ENCODE peak calls at places on chromosomes 12 and 14, in six cellular contexts. P is PC-9, V is adipocyte, Y is fibroblast of lung, U is BJ, Q is breast epithelium. Z is an unnamed sample. For H3K36me3, the result is how much of the 10 kb centered on the place peaks cover.

GRCh38 chr12:32031109-32031508 is 71.9 kb downstream of the RESF1 start:
- DNase-seq in P (no peak), V (no peak), Y (peak), U (no peak), Q (no peak), Z (no peak)

GRCh38 chr14:101372494-101372813 is 188.8 kb upstream of the DIO3 start:
- DNase-seq in P (no peak), V (no peak), Y (no peak), U (no peak), Q (peak), Z (no peak)

GRCh38 chr12:49232940-49233841 is 31.7 kb upstream of the TUBA1C start:
- DNase-seq in P (no peak), V (peak), Y (peak), U (no peak), Q (no peak), Z (no peak)

GRCh38 chr12:116547955-116548471 is 11.2 kb upstream of the MAP1LC3B2 start:
- DNase-seq in P (no peak), V (peak), Y (peak), U (no peak), Q (no peak), Z (no peak)

GRCh38 chr12:63006536-63006935 is 71.6 kb upstream of the PPM1H start:
- DNase-seq in P (no peak), V (no peak), Y (no peak), U (no peak), Q (no peak), Z (peak)

GRCh38 chr12:125331342-125332052 is 266.3 kb downstream of the AACS start:
- DNase-seq in P (no peak), V (peak), Y (no peak), U (no peak), Q (no peak), Z (no peak)

GRCh38 chr12:124727244-124727673 is 136.4 kb downstream of the SCARB1 start:
- DNase-seq in P (peak), V (peak), Y (peak), U (peak), Q (peak), Z (no peak)

GRCh38 chr12:46788247-46788887 is 37.4 kb downstream of the SLC38A4 start:
- DNase-seq in P (no peak), V (peak), Y (peak), U (no peak), Q (no peak), Z (no peak)

GRCh38 chr14:93035917-93036651 is 79.6 kb downstream of the ITPK1 start:
- DNase-seq in P (peak), V (no peak), Y (peak), U (no peak), Q (no peak), Z (peak)

GRCh38 chr14:66228267-66228970 is 257.8 kb upstream of the CCDC196 start:
- DNase-seq in P (no peak), V (no peak), Y (peak), U (no peak), Q (no peak), Z (no peak)

GRCh38 chr14:83470466-83470865 is 1936.8 kb upstream of the SEL1L start:
- DNase-seq in P (no peak), V (peak), Y (no peak), U (peak), Q (no peak), Z (no peak)

GRCh38 chr12:11724888-11725310 is 75.4 kb downstream of the ETV6 start:
- DNase-seq in P (no peak), V (peak), Y (peak), U (no peak), Q (no peak), Z (no peak)

GRCh38 chr14:60862283-60862682 is 118.6 kb downstream of the TRMT5 start:
- DNase-seq in P (peak), V (peak), Y (no peak), U (peak), Q (peak), Z (peak)

GRCh38 chr12:95100264-95101190 is 27.1 kb upstream of the NR2C1 start:
- DNase-seq in P (no peak), V (no peak), Y (no peak), U (no peak), Q (no peak), Z (no peak)

GRCh38 chr12:47818701-47819543 is 781 bp downstream of the HDAC7 start:
- DNase-seq in P (no peak), V (peak), Y (no peak), U (no peak), Q (peak), Z (peak)

GRCh38 chr14:102517412-102518062 is 8.0 kb upstream of the ANKRD9 start:
- DNase-seq in P (no peak), V (no peak), Y (no peak), U (no peak), Q (no peak), Z (no peak)

GRCh38 chr12:54390668-54391551 is 6.4 kb upstream of the ZNF385A start:
- DNase-seq in P (no peak), V (no peak), Y (no peak), U (no peak), Q (peak), Z (peak)

GRCh38 chr14:105187935-105188524 is 6.9 kb upstream of the NUDT14 start:
- DNase-seq in P (no peak), V (no peak), Y (no peak), U (no peak), Q (no peak), Z (no peak)

GRCh38 chr12:109276160-109276559 is 32.9 kb downstream of the FOXN4 start:
- DNase-seq in P (no peak), V (no peak), Y (no peak), U (no peak), Q (no peak), Z (no peak)

GRCh38 chr12:101097829-101098580 is 112.0 kb downstream of the SLC5A8 start:
- DNase-seq in P (no peak), V (no peak), Y (no peak), U (no peak), Q (no peak), Z (no peak)

GRCh38 chr12:608921-609320 is 54.3 kb downstream of the NINJ2 start:
- DNase-seq in P (no peak), V (no peak), Y (no peak), U (no peak), Q (no peak), Z (no peak)

GRCh38 chr14:38257500-38257899 is 1.6 kb upstream of the CLEC14A start:
- DNase-seq in P (peak), V (no peak), Y (peak), U (no peak), Q (no peak), Z (no peak)

GRCh38 chr12:18146375-18146774 is 56.4 kb upstream of the RERGL start:
- DNase-seq in P (no peak), V (no peak), Y (no peak), U (no peak), Q (no peak), Z (no peak)

GRCh38 chr14:91415794-91416743 is 1.6 kb downstream of the CCDC88C start:
- DNase-seq in P (no peak), V (no peak), Y (peak), U (no peak), Q (no peak), Z (no peak)

GRCh38 chr14:39430762-39431415 is 1.3 kb downstream of the FBXO33 start:
- DNase-seq in P (no peak), V (peak), Y (peak), U (no peak), Q (no peak), Z (no peak)

GRCh38 chr14:82046512-82047226 is 513.0 kb upstream of the SEL1L start:
- DNase-seq in P (no peak), V (no peak), Y (no peak), U (no peak), Q (no peak), Z (no peak)

GRCh38 chr14:24436355-24437019 is 6.1 kb downstream of the SDR39U1 start:
- DNase-seq in P (peak), V (peak), Y (peak), U (no peak), Q (no peak), Z (peak)
- H3K36me3 ChIP-seq in P (under half), V (half or more), Y (under half), U (under half), Q (under half), Z (under half)

DNA sequence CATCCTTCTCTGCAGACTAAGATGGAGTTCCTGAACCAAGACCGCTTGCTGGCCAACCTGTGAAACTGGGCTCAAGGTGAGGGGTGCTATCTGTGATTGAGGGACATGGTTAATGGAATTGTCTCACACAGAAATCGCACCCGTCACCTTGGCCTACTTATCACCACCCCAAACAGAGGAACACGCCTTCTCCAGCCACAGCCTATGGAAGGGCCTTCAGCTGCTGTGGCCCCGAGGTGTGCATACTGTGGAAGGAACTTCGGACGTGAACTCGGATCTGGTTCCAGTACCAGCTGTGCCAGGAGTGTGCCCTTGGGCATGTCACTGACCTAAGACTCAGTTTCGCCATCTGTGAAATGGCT is 44.4 kb downstream of the EVL start:
- DNase-seq in P (no peak), V (no peak), Y (no peak), U (no peak), Q (no peak), Z (no peak)
- H3K36me3 ChIP-seq in P (under half), V (under half), Y (under half), U (under half), Q (under half), Z (under half)

DNA sequence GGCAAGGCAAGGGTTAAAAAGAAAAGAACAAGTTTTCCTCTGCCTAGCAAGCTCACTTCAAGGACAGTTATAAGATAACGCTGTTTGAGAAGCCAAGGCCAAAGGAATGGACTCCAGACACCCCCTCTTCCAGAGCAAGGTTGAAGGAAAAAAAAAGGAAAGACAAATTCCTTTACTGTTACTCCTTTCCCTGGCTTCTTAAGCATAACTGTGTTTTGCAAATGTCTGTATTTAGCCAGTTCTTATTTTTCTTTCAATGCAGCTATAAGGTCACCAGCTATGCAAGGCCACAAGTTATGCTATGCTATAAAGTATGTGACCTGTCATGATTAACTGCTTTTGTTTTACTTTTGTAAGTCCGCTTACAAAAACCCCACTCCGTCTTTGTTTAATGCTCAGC is 26.6 kb downstream of the ZNF410 start:
- DNase-seq in P (no peak), V (peak), Y (peak), U (no peak), Q (no peak), Z (no peak)
- H3K36me3 ChIP-seq in P (under half), V (half or more), Y (under half), U (under half), Q (under half), Z (under half)

GRCh38 chr12:59927041-59927440 is 331.2 kb downstream of the SLC16A7 start:
- DNase-seq in P (no peak), V (no peak), Y (peak), U (no peak), Q (no peak), Z (no peak)
- H3K36me3 ChIP-seq in P (under half), V (under half), Y (under half), U (under half), Q (under half), Z (under half)